ENCODE peak calls at places on chromosomes 16 and 17, in ten cellular contexts. One of them, this sample, is unnamed.

GRCh38 chr17:77131919-77132318 is 8.8 kb upstream of the SEC14L1 start:
- DNase-seq in effector CD4-positive, alpha-beta T cell: no peak
- DNase-seq in T47D: peak
- DNase-seq in activated CD4-positive, alpha-beta memory T cell treated with anti-CD3 and anti-CD28 coated beads, Interleukin-2, amount 10 ng/mL, durations not matched to agents 7 days and 5 days: no peak
- DNase-seq in T follicular helper cell: no peak
- DNase-seq in sciatic nerve: no peak
- DNase-seq in neuronal stem cell: no peak
- DNase-seq in K562: no peak
- DNase-seq in activated naive CD4-positive, alpha-beta T cell treated with anti-CD3 and anti-CD28 coated beads, Interleukin-2, amount 50 U/mL, for 72 hours: no peak
- DNase-seq in activated T-helper 1 cell treated with anti-CD3 and anti-CD28 coated beads, Interleukin-12 subunit alpha, Interleukin-12 subunit beta, Interleukin-2, Interleukin-4 antibody, amounts not matched to agents 30 ng/mL and 10 ng/mL and 1 ng/mL, durations not matched to agents 14 hours and 24 hours and 36 hours: no peak
- DNase-seq in this sample: peak

GRCh38 chr17:79739148-79740062 is 8.7 kb downstream of the ENPP7 start:
- DNase-seq in neuronal stem cell: no peak
- DNase-seq in T follicular helper cell: no peak
- DNase-seq in activated CD4-positive, alpha-beta memory T cell treated with anti-CD3 and anti-CD28 coated beads, Interleukin-2, amount 10 ng/mL, durations not matched to agents 7 days and 5 days: no peak
- DNase-seq in activated naive CD4-positive, alpha-beta T cell treated with anti-CD3 and anti-CD28 coated beads, Interleukin-2, amount 50 U/mL, for 72 hours: no peak
- DNase-seq in K562: no peak
- DNase-seq in T47D: peak
- DNase-seq in activated T-helper 1 cell treated with anti-CD3 and anti-CD28 coated beads, Interleukin-12 subunit alpha, Interleukin-12 subunit beta, Interleukin-2, Interleukin-4 antibody, amounts not matched to agents 30 ng/mL and 10 ng/mL and 1 ng/mL, durations not matched to agents 14 hours and 24 hours and 36 hours: no peak
- DNase-seq in effector CD4-positive, alpha-beta T cell: no peak
- DNase-seq in sciatic nerve: no peak
- DNase-seq in this sample: no peak

GRCh38 chr16:57801098-57801855 is 1.0 kb downstream of the KIFC3 start:
- DNase-seq in neuronal stem cell: no peak
- DNase-seq in activated naive CD4-positive, alpha-beta T cell treated with anti-CD3 and anti-CD28 coated beads, Interleukin-2, amount 50 U/mL, for 72 hours: no peak
- DNase-seq in activated CD4-positive, alpha-beta memory T cell treated with anti-CD3 and anti-CD28 coated beads, Interleukin-2, amount 10 ng/mL, durations not matched to agents 7 days and 5 days: no peak
- DNase-seq in activated T-helper 1 cell treated with anti-CD3 and anti-CD28 coated beads, Interleukin-12 subunit alpha, Interleukin-12 subunit beta, Interleukin-2, Interleukin-4 antibody, amounts not matched to agents 30 ng/mL and 10 ng/mL and 1 ng/mL, durations not matched to agents 14 hours and 24 hours and 36 hours: no peak
- DNase-seq in sciatic nerve: no peak
- DNase-seq in T follicular helper cell: no peak
- DNase-seq in K562: no peak
- DNase-seq in T47D: no peak
- DNase-seq in effector CD4-positive, alpha-beta T cell: no peak
- DNase-seq in this sample: peak

GRCh38 chr17:65181237-65182061 is 44.3 kb downstream of the RGS9 start:
- DNase-seq in activated CD4-positive, alpha-beta memory T cell treated with anti-CD3 and anti-CD28 coated beads, Interleukin-2, amount 10 ng/mL, durations not matched to agents 7 days and 5 days: peak
- DNase-seq in T follicular helper cell: no peak
- DNase-seq in activated T-helper 1 cell treated with anti-CD3 and anti-CD28 coated beads, Interleukin-12 subunit alpha, Interleukin-12 subunit beta, Interleukin-2, Interleukin-4 antibody, amounts not matched to agents 30 ng/mL and 10 ng/mL and 1 ng/mL, durations not matched to agents 14 hours and 24 hours and 36 hours: peak
- DNase-seq in T47D: no peak
- DNase-seq in sciatic nerve: no peak
- DNase-seq in activated naive CD4-positive, alpha-beta T cell treated with anti-CD3 and anti-CD28 coated beads, Interleukin-2, amount 50 U/mL, for 72 hours: peak
- DNase-seq in K562: no peak
- DNase-seq in neuronal stem cell: no peak
- DNase-seq in effector CD4-positive, alpha-beta T cell: no peak
- DNase-seq in this sample: no peak

GRCh38 chr17:8791910-8792270 is 7.3 kb downstream of the MFSD6L start:
- DNase-seq in activated naive CD4-positive, alpha-beta T cell treated with anti-CD3 and anti-CD28 coated beads, Interleukin-2, amount 50 U/mL, for 72 hours: no peak
- DNase-seq in effector CD4-positive, alpha-beta T cell: no peak
- DNase-seq in activated CD4-positive, alpha-beta memory T cell treated with anti-CD3 and anti-CD28 coated beads, Interleukin-2, amount 10 ng/mL, durations not matched to agents 7 days and 5 days: no peak
- DNase-seq in K562: no peak
- DNase-seq in T47D: no peak
- DNase-seq in sciatic nerve: no peak
- DNase-seq in T follicular helper cell: no peak
- DNase-seq in activated T-helper 1 cell treated with anti-CD3 and anti-CD28 coated beads, Interleukin-12 subunit alpha, Interleukin-12 subunit beta, Interleukin-2, Interleukin-4 antibody, amounts not matched to agents 30 ng/mL and 10 ng/mL and 1 ng/mL, durations not matched to agents 14 hours and 24 hours and 36 hours: no peak
- DNase-seq in neuronal stem cell: no peak
- DNase-seq in this sample: peak

GRCh38 chr16:4936181-4936990 is 562 bp downstream of the PPL start:
- DNase-seq in T47D: peak
- DNase-seq in T follicular helper cell: no peak
- DNase-seq in activated naive CD4-positive, alpha-beta T cell treated with anti-CD3 and anti-CD28 coated beads, Interleukin-2, amount 50 U/mL, for 72 hours: no peak
- DNase-seq in effector CD4-positive, alpha-beta T cell: no peak
- DNase-seq in neuronal stem cell: no peak
- DNase-seq in activated CD4-positive, alpha-beta memory T cell treated with anti-CD3 and anti-CD28 coated beads, Interleukin-2, amount 10 ng/mL, durations not matched to agents 7 days and 5 days: no peak
- DNase-seq in sciatic nerve: no peak
- DNase-seq in activated T-helper 1 cell treated with anti-CD3 and anti-CD28 coated beads, Interleukin-12 subunit alpha, Interleukin-12 subunit beta, Interleukin-2, Interleukin-4 antibody, amounts not matched to agents 30 ng/mL and 10 ng/mL and 1 ng/mL, durations not matched to agents 14 hours and 24 hours and 36 hours: no peak
- DNase-seq in K562: peak
- DNase-seq in this sample: no peak

GRCh38 chr16:21599994-21600773 is 807 bp downstream of the METTL9 start:
- DNase-seq in activated naive CD4-positive, alpha-beta T cell treated with anti-CD3 and anti-CD28 coated beads, Interleukin-2, amount 50 U/mL, for 72 hours: no peak
- DNase-seq in effector CD4-positive, alpha-beta T cell: peak
- DNase-seq in activated T-helper 1 cell treated with anti-CD3 and anti-CD28 coated beads, Interleukin-12 subunit alpha, Interleukin-12 subunit beta, Interleukin-2, Interleukin-4 antibody, amounts not matched to agents 30 ng/mL and 10 ng/mL and 1 ng/mL, durations not matched to agents 14 hours and 24 hours and 36 hours: no peak
- DNase-seq in sciatic nerve: peak
- DNase-seq in T follicular helper cell: peak
- DNase-seq in activated CD4-positive, alpha-beta memory T cell treated with anti-CD3 and anti-CD28 coated beads, Interleukin-2, amount 10 ng/mL, durations not matched to agents 7 days and 5 days: no peak
- DNase-seq in K562: peak
- DNase-seq in neuronal stem cell: no peak
- DNase-seq in T47D: peak
- DNase-seq in this sample: no peak

GRCh38 chr16:74439685-74440084 is 18.4 kb upstream of the CLEC18B start:
- DNase-seq in activated naive CD4-positive, alpha-beta T cell treated with anti-CD3 and anti-CD28 coated beads, Interleukin-2, amount 50 U/mL, for 72 hours: no peak
- DNase-seq in K562: peak
- DNase-seq in neuronal stem cell: no peak
- DNase-seq in activated CD4-positive, alpha-beta memory T cell treated with anti-CD3 and anti-CD28 coated beads, Interleukin-2, amount 10 ng/mL, durations not matched to agents 7 days and 5 days: no peak
- DNase-seq in T follicular helper cell: no peak
- DNase-seq in effector CD4-positive, alpha-beta T cell: no peak
- DNase-seq in sciatic nerve: no peak
- DNase-seq in T47D: no peak
- DNase-seq in activated T-helper 1 cell treated with anti-CD3 and anti-CD28 coated beads, Interleukin-12 subunit alpha, Interleukin-12 subunit beta, Interleukin-2, Interleukin-4 antibody, amounts not matched to agents 30 ng/mL and 10 ng/mL and 1 ng/mL, durations not matched to agents 14 hours and 24 hours and 36 hours: no peak
- DNase-seq in this sample: no peak

GRCh38 chr17:80124351-80124981 is 22.5 kb downstream of the EIF4A3 start:
- DNase-seq in T47D: peak
- DNase-seq in activated naive CD4-positive, alpha-beta T cell treated with anti-CD3 and anti-CD28 coated beads, Interleukin-2, amount 50 U/mL, for 72 hours: peak
- DNase-seq in T follicular helper cell: no peak
- DNase-seq in effector CD4-positive, alpha-beta T cell: no peak
- DNase-seq in activated CD4-positive, alpha-beta memory T cell treated with anti-CD3 and anti-CD28 coated beads, Interleukin-2, amount 10 ng/mL, durations not matched to agents 7 days and 5 days: no peak
- DNase-seq in neuronal stem cell: peak
- DNase-seq in activated T-helper 1 cell treated with anti-CD3 and anti-CD28 coated beads, Interleukin-12 subunit alpha, Interleukin-12 subunit beta, Interleukin-2, Interleukin-4 antibody, amounts not matched to agents 30 ng/mL and 10 ng/mL and 1 ng/mL, durations not matched to agents 14 hours and 24 hours and 36 hours: no peak
- DNase-seq in K562: no peak
- DNase-seq in sciatic nerve: peak
- DNase-seq in this sample: no peak

GRCh38 chr17:71147906-71148305 is 972.9 kb upstream of the SOX9 start:
- DNase-seq in effector CD4-positive, alpha-beta T cell: no peak
- DNase-seq in T47D: no peak
- DNase-seq in activated naive CD4-positive, alpha-beta T cell treated with anti-CD3 and anti-CD28 coated beads, Interleukin-2, amount 50 U/mL, for 72 hours: no peak
- DNase-seq in sciatic nerve: no peak
- DNase-seq in activated CD4-positive, alpha-beta memory T cell treated with anti-CD3 and anti-CD28 coated beads, Interleukin-2, amount 10 ng/mL, durations not matched to agents 7 days and 5 days: no peak
- DNase-seq in T follicular helper cell: no peak
- DNase-seq in K562: no peak
- DNase-seq in activated T-helper 1 cell treated with anti-CD3 and anti-CD28 coated beads, Interleukin-12 subunit alpha, Interleukin-12 subunit beta, Interleukin-2, Interleukin-4 antibody, amounts not matched to agents 30 ng/mL and 10 ng/mL and 1 ng/mL, durations not matched to agents 14 hours and 24 hours and 36 hours: no peak
- DNase-seq in neuronal stem cell: no peak
- DNase-seq in this sample: no peak

GRCh38 chr17:2898255-2898926 is 102.2 kb downstream of the RAP1GAP2 start:
- DNase-seq in activated naive CD4-positive, alpha-beta T cell treated with anti-CD3 and anti-CD28 coated beads, Interleukin-2, amount 50 U/mL, for 72 hours: no peak
- DNase-seq in activated T-helper 1 cell treated with anti-CD3 and anti-CD28 coated beads, Interleukin-12 subunit alpha, Interleukin-12 subunit beta, Interleukin-2, Interleukin-4 antibody, amounts not matched to agents 30 ng/mL and 10 ng/mL and 1 ng/mL, durations not matched to agents 14 hours and 24 hours and 36 hours: no peak
- DNase-seq in activated CD4-positive, alpha-beta memory T cell treated with anti-CD3 and anti-CD28 coated beads, Interleukin-2, amount 10 ng/mL, durations not matched to agents 7 days and 5 days: no peak
- DNase-seq in neuronal stem cell: no peak
- DNase-seq in effector CD4-positive, alpha-beta T cell: no peak
- DNase-seq in T47D: no peak
- DNase-seq in K562: no peak
- DNase-seq in T follicular helper cell: no peak
- DNase-seq in sciatic nerve: no peak
- DNase-seq in this sample: no peak

GRCh38 chr17:81927145-81927652 is 336 bp downstream of the MAFG start:
- DNase-seq in neuronal stem cell: no peak
- DNase-seq in activated naive CD4-positive, alpha-beta T cell treated with anti-CD3 and anti-CD28 coated beads, Interleukin-2, amount 50 U/mL, for 72 hours: no peak
- DNase-seq in T follicular helper cell: no peak
- DNase-seq in activated T-helper 1 cell treated with anti-CD3 and anti-CD28 coated beads, Interleukin-12 subunit alpha, Interleukin-12 subunit beta, Interleukin-2, Interleukin-4 antibody, amounts not matched to agents 30 ng/mL and 10 ng/mL and 1 ng/mL, durations not matched to agents 14 hours and 24 hours and 36 hours: peak
- DNase-seq in T47D: no peak
- DNase-seq in effector CD4-positive, alpha-beta T cell: no peak
- DNase-seq in activated CD4-positive, alpha-beta memory T cell treated with anti-CD3 and anti-CD28 coated beads, Interleukin-2, amount 10 ng/mL, durations not matched to agents 7 days and 5 days: no peak
- DNase-seq in sciatic nerve: no peak
- DNase-seq in K562: no peak
- DNase-seq in this sample: no peak

GRCh38 chr17:44610871-44611270 is 45.4 kb upstream of the MEIOC start:
- DNase-seq in activated T-helper 1 cell treated with anti-CD3 and anti-CD28 coated beads, Interleukin-12 subunit alpha, Interleukin-12 subunit beta, Interleukin-2, Interleukin-4 antibody, amounts not matched to agents 30 ng/mL and 10 ng/mL and 1 ng/mL, durations not matched to agents 14 hours and 24 hours and 36 hours: no peak
- DNase-seq in K562: no peak
- DNase-seq in T47D: no peak
- DNase-seq in neuronal stem cell: no peak
- DNase-seq in T follicular helper cell: no peak
- DNase-seq in effector CD4-positive, alpha-beta T cell: no peak
- DNase-seq in sciatic nerve: no peak
- DNase-seq in activated naive CD4-positive, alpha-beta T cell treated with anti-CD3 and anti-CD28 coated beads, Interleukin-2, amount 50 U/mL, for 72 hours: no peak
- DNase-seq in activated CD4-positive, alpha-beta memory T cell treated with anti-CD3 and anti-CD28 coated beads, Interleukin-2, amount 10 ng/mL, durations not matched to agents 7 days and 5 days: no peak
- DNase-seq in this sample: no peak

GRCh38 chr17:7295230-7296180 is 1.1 kb upstream of the YBX2 start:
- DNase-seq in sciatic nerve: no peak
- DNase-seq in T47D: peak
- DNase-seq in neuronal stem cell: no peak
- DNase-seq in effector CD4-positive, alpha-beta T cell: no peak
- DNase-seq in activated T-helper 1 cell treated with anti-CD3 and anti-CD28 coated beads, Interleukin-12 subunit alpha, Interleukin-12 subunit beta, Interleukin-2, Interleukin-4 antibody, amounts not matched to agents 30 ng/mL and 10 ng/mL and 1 ng/mL, durations not matched to agents 14 hours and 24 hours and 36 hours: no peak
- DNase-seq in T follicular helper cell: no peak
- DNase-seq in activated CD4-positive, alpha-beta memory T cell treated with anti-CD3 and anti-CD28 coated beads, Interleukin-2, amount 10 ng/mL, durations not matched to agents 7 days and 5 days: no peak
- DNase-seq in K562: no peak
- DNase-seq in activated naive CD4-positive, alpha-beta T cell treated with anti-CD3 and anti-CD28 coated beads, Interleukin-2, amount 50 U/mL, for 72 hours: no peak
- DNase-seq in this sample: no peak

GRCh38 chr17:21397341-21398050 is 21.3 kb downstream of the KCNJ12 start:
- DNase-seq in T follicular helper cell: no peak
- DNase-seq in activated naive CD4-positive, alpha-beta T cell treated with anti-CD3 and anti-CD28 coated beads, Interleukin-2, amount 50 U/mL, for 72 hours: no peak
- DNase-seq in activated CD4-positive, alpha-beta memory T cell treated with anti-CD3 and anti-CD28 coated beads, Interleukin-2, amount 10 ng/mL, durations not matched to agents 7 days and 5 days: no peak
- DNase-seq in sciatic nerve: no peak
- DNase-seq in activated T-helper 1 cell treated with anti-CD3 and anti-CD28 coated beads, Interleukin-12 subunit alpha, Interleukin-12 subunit beta, Interleukin-2, Interleukin-4 antibody, amounts not matched to agents 30 ng/mL and 10 ng/mL and 1 ng/mL, durations not matched to agents 14 hours and 24 hours and 36 hours: no peak
- DNase-seq in K562: no peak
- DNase-seq in T47D: no peak
- DNase-seq in neuronal stem cell: no peak
- DNase-seq in effector CD4-positive, alpha-beta T cell: no peak
- DNase-seq in this sample: no peak

GRCh38 chr16:3576211-3576610 is 992 bp downstream of the NLRC3 start:
- DNase-seq in neuronal stem cell: no peak
- DNase-seq in T47D: no peak
- DNase-seq in activated naive CD4-positive, alpha-beta T cell treated with anti-CD3 and anti-CD28 coated beads, Interleukin-2, amount 50 U/mL, for 72 hours: peak
- DNase-seq in effector CD4-positive, alpha-beta T cell: peak
- DNase-seq in activated CD4-positive, alpha-beta memory T cell treated with anti-CD3 and anti-CD28 coated beads, Interleukin-2, amount 10 ng/mL, durations not matched to agents 7 days and 5 days: peak
- DNase-seq in T follicular helper cell: no peak
- DNase-seq in activated T-helper 1 cell treated with anti-CD3 and anti-CD28 coated beads, Interleukin-12 subunit alpha, Interleukin-12 subunit beta, Interleukin-2, Interleukin-4 antibody, amounts not matched to agents 30 ng/mL and 10 ng/mL and 1 ng/mL, durations not matched to agents 14 hours and 24 hours and 36 hours: no peak
- DNase-seq in K562: no peak
- DNase-seq in sciatic nerve: no peak
- DNase-seq in this sample: no peak

GRCh38 chr16:55323637-55324490 is at the start of gene IRX6:
- DNase-seq in T47D: peak
- DNase-seq in T follicular helper cell: no peak
- DNase-seq in K562: peak
- DNase-seq in activated CD4-positive, alpha-beta memory T cell treated with anti-CD3 and anti-CD28 coated beads, Interleukin-2, amount 10 ng/mL, durations not matched to agents 7 days and 5 days: no peak
- DNase-seq in neuronal stem cell: peak
- DNase-seq in activated T-helper 1 cell treated with anti-CD3 and anti-CD28 coated beads, Interleukin-12 subunit alpha, Interleukin-12 subunit beta, Interleukin-2, Interleukin-4 antibody, amounts not matched to agents 30 ng/mL and 10 ng/mL and 1 ng/mL, durations not matched to agents 14 hours and 24 hours and 36 hours: no peak
- DNase-seq in sciatic nerve: no peak
- DNase-seq in activated naive CD4-positive, alpha-beta T cell treated with anti-CD3 and anti-CD28 coated beads, Interleukin-2, amount 50 U/mL, for 72 hours: no peak
- DNase-seq in effector CD4-positive, alpha-beta T cell: no peak
- DNase-seq in this sample: peak

GRCh38 chr17:4074831-4075495 is 67.9 kb downstream of the ZZEF1 start:
- DNase-seq in T47D: peak
- DNase-seq in sciatic nerve: no peak
- DNase-seq in activated naive CD4-positive, alpha-beta T cell treated with anti-CD3 and anti-CD28 coated beads, Interleukin-2, amount 50 U/mL, for 72 hours: no peak
- DNase-seq in effector CD4-positive, alpha-beta T cell: no peak
- DNase-seq in activated CD4-positive, alpha-beta memory T cell treated with anti-CD3 and anti-CD28 coated beads, Interleukin-2, amount 10 ng/mL, durations not matched to agents 7 days and 5 days: no peak
- DNase-seq in neuronal stem cell: peak
- DNase-seq in activated T-helper 1 cell treated with anti-CD3 and anti-CD28 coated beads, Interleukin-12 subunit alpha, Interleukin-12 subunit beta, Interleukin-2, Interleukin-4 antibody, amounts not matched to agents 30 ng/mL and 10 ng/mL and 1 ng/mL, durations not matched to agents 14 hours and 24 hours and 36 hours: no peak
- DNase-seq in K562: peak
- DNase-seq in T follicular helper cell: no peak
- DNase-seq in this sample: no peak

GRCh38 chr17:57288753-57289121 is 32.4 kb downstream of the MSI2 start:
- DNase-seq in T follicular helper cell: no peak
- DNase-seq in sciatic nerve: no peak
- DNase-seq in K562: no peak
- DNase-seq in activated T-helper 1 cell treated with anti-CD3 and anti-CD28 coated beads, Interleukin-12 subunit alpha, Interleukin-12 subunit beta, Interleukin-2, Interleukin-4 antibody, amounts not matched to agents 30 ng/mL and 10 ng/mL and 1 ng/mL, durations not matched to agents 14 hours and 24 hours and 36 hours: no peak
- DNase-seq in T47D: no peak
- DNase-seq in activated naive CD4-positive, alpha-beta T cell treated with anti-CD3 and anti-CD28 coated beads, Interleukin-2, amount 50 U/mL, for 72 hours: no peak
- DNase-seq in effector CD4-positive, alpha-beta T cell: no peak
- DNase-seq in neuronal stem cell: no peak
- DNase-seq in activated CD4-positive, alpha-beta memory T cell treated with anti-CD3 and anti-CD28 coated beads, Interleukin-2, amount 10 ng/mL, durations not matched to agents 7 days and 5 days: no peak
- DNase-seq in this sample: no peak

GRCh38 chr17:34598161-34598776 is 18.9 kb downstream of the TMEM132E start:
- DNase-seq in K562: peak
- DNase-seq in activated CD4-positive, alpha-beta memory T cell treated with anti-CD3 and anti-CD28 coated beads, Interleukin-2, amount 10 ng/mL, durations not matched to agents 7 days and 5 days: no peak
- DNase-seq in neuronal stem cell: no peak
- DNase-seq in activated naive CD4-positive, alpha-beta T cell treated with anti-CD3 and anti-CD28 coated beads, Interleukin-2, amount 50 U/mL, for 72 hours: no peak
- DNase-seq in T follicular helper cell: no peak
- DNase-seq in effector CD4-positive, alpha-beta T cell: no peak
- DNase-seq in activated T-helper 1 cell treated with anti-CD3 and anti-CD28 coated beads, Interleukin-12 subunit alpha, Interleukin-12 subunit beta, Interleukin-2, Interleukin-4 antibody, amounts not matched to agents 30 ng/mL and 10 ng/mL and 1 ng/mL, durations not matched to agents 14 hours and 24 hours and 36 hours: no peak
- DNase-seq in sciatic nerve: no peak
- DNase-seq in T47D: no peak
- DNase-seq in this sample: no peak

GRCh38 chr17:3474212-3474611 is 1.6 kb upstream of the ASPA start:
- DNase-seq in sciatic nerve: no peak
- DNase-seq in neuronal stem cell: no peak
- DNase-seq in T follicular helper cell: no peak
- DNase-seq in activated naive CD4-positive, alpha-beta T cell treated with anti-CD3 and anti-CD28 coated beads, Interleukin-2, amount 50 U/mL, for 72 hours: no peak
- DNase-seq in activated CD4-positive, alpha-beta memory T cell treated with anti-CD3 and anti-CD28 coated beads, Interleukin-2, amount 10 ng/mL, durations not matched to agents 7 days and 5 days: no peak
- DNase-seq in activated T-helper 1 cell treated with anti-CD3 and anti-CD28 coated beads, Interleukin-12 subunit alpha, Interleukin-12 subunit beta, Interleukin-2, Interleukin-4 antibody, amounts not matched to agents 30 ng/mL and 10 ng/mL and 1 ng/mL, durations not matched to agents 14 hours and 24 hours and 36 hours: no peak
- DNase-seq in K562: no peak
- DNase-seq in effector CD4-positive, alpha-beta T cell: no peak
- DNase-seq in T47D: no peak
- DNase-seq in this sample: no peak

GRCh38 chr16:88482630-88483391 is 29.7 kb downstream of the ZFPM1 start:
- DNase-seq in activated T-helper 1 cell treated with anti-CD3 and anti-CD28 coated beads, Interleukin-12 subunit alpha, Interleukin-12 subunit beta, Interleukin-2, Interleukin-4 antibody, amounts not matched to agents 30 ng/mL and 10 ng/mL and 1 ng/mL, durations not matched to agents 14 hours and 24 hours and 36 hours: no peak
- DNase-seq in activated naive CD4-positive, alpha-beta T cell treated with anti-CD3 and anti-CD28 coated beads, Interleukin-2, amount 50 U/mL, for 72 hours: no peak
- DNase-seq in T follicular helper cell: no peak
- DNase-seq in T47D: no peak
- DNase-seq in neuronal stem cell: peak
- DNase-seq in activated CD4-positive, alpha-beta memory T cell treated with anti-CD3 and anti-CD28 coated beads, Interleukin-2, amount 10 ng/mL, durations not matched to agents 7 days and 5 days: no peak
- DNase-seq in K562: no peak
- DNase-seq in sciatic nerve: no peak
- DNase-seq in effector CD4-positive, alpha-beta T cell: no peak
- DNase-seq in this sample: no peak

GRCh38 chr17:45382982-45383381 is 49.7 kb downstream of the ARHGAP27 start:
- DNase-seq in activated CD4-positive, alpha-beta memory T cell treated with anti-CD3 and anti-CD28 coated beads, Interleukin-2, amount 10 ng/mL, durations not matched to agents 7 days and 5 days: no peak
- DNase-seq in activated naive CD4-positive, alpha-beta T cell treated with anti-CD3 and anti-CD28 coated beads, Interleukin-2, amount 50 U/mL, for 72 hours: no peak
- DNase-seq in T follicular helper cell: no peak
- DNase-seq in activated T-helper 1 cell treated with anti-CD3 and anti-CD28 coated beads, Interleukin-12 subunit alpha, Interleukin-12 subunit beta, Interleukin-2, Interleukin-4 antibody, amounts not matched to agents 30 ng/mL and 10 ng/mL and 1 ng/mL, durations not matched to agents 14 hours and 24 hours and 36 hours: no peak
- DNase-seq in sciatic nerve: no peak
- DNase-seq in neuronal stem cell: no peak
- DNase-seq in K562: no peak
- DNase-seq in T47D: no peak
- DNase-seq in effector CD4-positive, alpha-beta T cell: no peak
- DNase-seq in this sample: no peak

GRCh38 chr16:81424761-81425160 is 19.8 kb upstream of the CMIP start:
- DNase-seq in T follicular helper cell: no peak
- DNase-seq in K562: no peak
- DNase-seq in activated naive CD4-positive, alpha-beta T cell treated with anti-CD3 and anti-CD28 coated beads, Interleukin-2, amount 50 U/mL, for 72 hours: peak
- DNase-seq in activated T-helper 1 cell treated with anti-CD3 and anti-CD28 coated beads, Interleukin-12 subunit alpha, Interleukin-12 subunit beta, Interleukin-2, Interleukin-4 antibody, amounts not matched to agents 30 ng/mL and 10 ng/mL and 1 ng/mL, durations not matched to agents 14 hours and 24 hours and 36 hours: no peak
- DNase-seq in neuronal stem cell: no peak
- DNase-seq in activated CD4-positive, alpha-beta memory T cell treated with anti-CD3 and anti-CD28 coated beads, Interleukin-2, amount 10 ng/mL, durations not matched to agents 7 days and 5 days: peak
- DNase-seq in T47D: no peak
- DNase-seq in sciatic nerve: no peak
- DNase-seq in effector CD4-positive, alpha-beta T cell: no peak
- DNase-seq in this sample: no peak

GRCh38 chr16:23342083-23342640 is 40.1 kb downstream of the SCNN1B start:
- DNase-seq in T follicular helper cell: no peak
- DNase-seq in activated naive CD4-positive, alpha-beta T cell treated with anti-CD3 and anti-CD28 coated beads, Interleukin-2, amount 50 U/mL, for 72 hours: no peak
- DNase-seq in activated T-helper 1 cell treated with anti-CD3 and anti-CD28 coated beads, Interleukin-12 subunit alpha, Interleukin-12 subunit beta, Interleukin-2, Interleukin-4 antibody, amounts not matched to agents 30 ng/mL and 10 ng/mL and 1 ng/mL, durations not matched to agents 14 hours and 24 hours and 36 hours: no peak
- DNase-seq in effector CD4-positive, alpha-beta T cell: no peak
- DNase-seq in activated CD4-positive, alpha-beta memory T cell treated with anti-CD3 and anti-CD28 coated beads, Interleukin-2, amount 10 ng/mL, durations not matched to agents 7 days and 5 days: no peak
- DNase-seq in neuronal stem cell: no peak
- DNase-seq in sciatic nerve: no peak
- DNase-seq in K562: no peak
- DNase-seq in T47D: no peak
- DNase-seq in this sample: no peak

GRCh38 chr16:67963325-67964321 is 4.8 kb downstream of the SLC12A4 start:
- DNase-seq in T follicular helper cell: no peak
- DNase-seq in effector CD4-positive, alpha-beta T cell: no peak
- DNase-seq in sciatic nerve: no peak
- DNase-seq in neuronal stem cell: no peak
- DNase-seq in activated CD4-positive, alpha-beta memory T cell treated with anti-CD3 and anti-CD28 coated beads, Interleukin-2, amount 10 ng/mL, durations not matched to agents 7 days and 5 days: no peak
- DNase-seq in T47D: no peak
- DNase-seq in activated naive CD4-positive, alpha-beta T cell treated with anti-CD3 and anti-CD28 coated beads, Interleukin-2, amount 50 U/mL, for 72 hours: no peak
- DNase-seq in K562: peak
- DNase-seq in activated T-helper 1 cell treated with anti-CD3 and anti-CD28 coated beads, Interleukin-12 subunit alpha, Interleukin-12 subunit beta, Interleukin-2, Interleukin-4 antibody, amounts not matched to agents 30 ng/mL and 10 ng/mL and 1 ng/mL, durations not matched to agents 14 hours and 24 hours and 36 hours: no peak
- DNase-seq in this sample: no peak

GRCh38 chr16:73047536-73048291 is at the start of gene ZFHX3:
- DNase-seq in activated CD4-positive, alpha-beta memory T cell treated with anti-CD3 and anti-CD28 coated beads, Interleukin-2, amount 10 ng/mL, durations not matched to agents 7 days and 5 days: peak
- DNase-seq in K562: no peak
- DNase-seq in neuronal stem cell: no peak
- DNase-seq in activated naive CD4-positive, alpha-beta T cell treated with anti-CD3 and anti-CD28 coated beads, Interleukin-2, amount 50 U/mL, for 72 hours: no peak
- DNase-seq in T follicular helper cell: no peak
- DNase-seq in T47D: peak
- DNase-seq in sciatic nerve: peak
- DNase-seq in effector CD4-positive, alpha-beta T cell: no peak
- DNase-seq in activated T-helper 1 cell treated with anti-CD3 and anti-CD28 coated beads, Interleukin-12 subunit alpha, Interleukin-12 subunit beta, Interleukin-2, Interleukin-4 antibody, amounts not matched to agents 30 ng/mL and 10 ng/mL and 1 ng/mL, durations not matched to agents 14 hours and 24 hours and 36 hours: peak
- DNase-seq in this sample: peak

GRCh38 chr16:57720142-57720575 is 15.4 kb upstream of the KATNB1 start:
- DNase-seq in K562: peak
- DNase-seq in effector CD4-positive, alpha-beta T cell: no peak
- DNase-seq in activated naive CD4-positive, alpha-beta T cell treated with anti-CD3 and anti-CD28 coated beads, Interleukin-2, amount 50 U/mL, for 72 hours: no peak
- DNase-seq in activated T-helper 1 cell treated with anti-CD3 and anti-CD28 coated beads, Interleukin-12 subunit alpha, Interleukin-12 subunit beta, Interleukin-2, Interleukin-4 antibody, amounts not matched to agents 30 ng/mL and 10 ng/mL and 1 ng/mL, durations not matched to agents 14 hours and 24 hours and 36 hours: peak
- DNase-seq in T47D: peak
- DNase-seq in sciatic nerve: no peak
- DNase-seq in activated CD4-positive, alpha-beta memory T cell treated with anti-CD3 and anti-CD28 coated beads, Interleukin-2, amount 10 ng/mL, durations not matched to agents 7 days and 5 days: peak
- DNase-seq in neuronal stem cell: no peak
- DNase-seq in T follicular helper cell: no peak
- DNase-seq in this sample: peak